ENCODE peak calls at places on chromosomes 7 and 10, in eight cellular contexts. O is AG09319, P is prostate gland, Q is tibial artery, W is fibroblast of mammary gland, G is neural progenitor cell, J is PC-3, L is adrenal gland. K is an unnamed sample.
A peak's percentile ranks its signal among the peaks of the same experiment; 100 is the strongest.

GRCh38 chr10:103983367-103983911 is 16.5 kb downstream of the SLK start:
- DNase-seq in Q (no peak), J (no peak), L (no peak), G (no peak), P (no peak), W (no peak), O (no peak), K (no peak)

GRCh38 chr7:45384499-45384898 is 189.7 kb upstream of the ADCY1 start:
- DNase-seq in Q (no peak), J (peak; percentile 58), G (no peak), O (no peak), P (no peak), W (peak; percentile 66), L (no peak), K (peak; percentile 35)

GRCh38 chr7:84624527-84624926 is 429.9 kb upstream of the SEMA3A start:
- DNase-seq in G (no peak), J (no peak), P (no peak), Q (no peak), L (no peak), O (no peak), W (peak; percentile 49), K (no peak)

GRCh38 chr7:32670105-32670504 is 174.8 kb downstream of the AVL9 start:
- DNase-seq in W (peak; percentile 51), P (no peak), L (no peak), Q (no peak), G (peak; percentile 7), J (peak; percentile 87), O (no peak), K (peak; percentile 61)

GRCh38 chr10:121158988-121159579 is 307.9 kb downstream of the WDR11 start:
- DNase-seq in W (no peak), Q (no peak), G (no peak), L (no peak), J (peak; percentile 44), O (no peak), P (peak; percentile 51), K (peak; percentile 94)

GRCh38 chr10:76902949-76903348 is 734.7 kb downstream of the KCNMA1 start:
- DNase-seq in Q (no peak), O (no peak), W (peak; percentile 17), P (no peak), J (peak; percentile 74), L (no peak), G (peak; percentile 82), K (no peak)

GRCh38 chr7:99419323-99420021 is 10.7 kb downstream of the BUD31 start:
- DNase-seq in J (no peak), O (no peak), W (no peak), L (no peak), P (no peak), G (no peak), Q (no peak), K (no peak)

GRCh38 chr7:152751449-152752141 is 8.0 kb upstream of the ACTR3B start:
- DNase-seq in O (no peak), L (no peak), G (no peak), W (no peak), P (no peak), J (no peak), Q (no peak), K (no peak)

GRCh38 chr10:114576716-114577115 is 81.4 kb downstream of the ABLIM1 start:
- DNase-seq in Q (no peak), G (no peak), O (no peak), W (no peak), P (no peak), L (no peak), J (no peak), K (peak; percentile 6)

GRCh38 chr10:52772623-52773022 is at the start of gene MBL2:
- DNase-seq in L (no peak), J (no peak), P (no peak), Q (no peak), G (no peak), O (no peak), W (no peak), K (no peak)

GRCh38 chr10:52771534-52772455 is 789 bp downstream of the MBL2 start:
- DNase-seq in L (no peak), O (no peak), G (no peak), Q (no peak), P (no peak), J (peak; percentile 99), W (no peak), K (peak; percentile 59)

GRCh38 chr10:52770904-52771303 is 1.7 kb downstream of the MBL2 start:
- DNase-seq in W (no peak), G (no peak), L (no peak), O (no peak), P (no peak), Q (no peak), J (peak; percentile 59), K (no peak)

GRCh38 chr10:52769966-52770365 is 2.6 kb downstream of the MBL2 start:
- DNase-seq in L (no peak), G (no peak), P (no peak), W (no peak), Q (no peak), O (no peak), J (no peak), K (no peak)

DNA sequence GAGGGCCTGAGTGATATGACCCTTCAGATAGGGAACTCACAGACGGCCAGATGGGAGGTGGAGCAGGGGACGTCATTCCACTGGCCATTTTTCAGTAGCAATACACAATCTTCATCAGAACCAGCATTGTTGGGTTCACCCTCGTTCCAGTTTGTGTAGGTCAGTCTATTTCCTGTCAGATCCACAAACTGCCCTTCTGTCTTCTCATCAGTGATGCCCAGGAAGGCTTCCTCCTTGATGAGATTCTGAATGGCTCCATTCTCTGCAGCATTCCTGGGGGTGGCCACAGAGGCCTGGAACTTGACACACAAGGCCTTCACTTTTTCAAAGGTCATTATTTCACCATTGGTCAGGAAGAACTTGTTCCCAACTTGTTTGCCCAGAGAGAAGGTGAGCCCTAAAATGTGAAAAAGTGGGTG is 4.5 kb downstream of the MBL2 start:
- DNase-seq in O (no peak), Q (no peak), L (no peak), G (no peak), J (no peak), W (no peak), P (no peak), K (no peak)
- TF ChIP-seq CTCF in O (no peak), Q (no peak), L (no peak), G (no peak), J (no peak), W (no peak), P (no peak), K (no peak)

DNA sequence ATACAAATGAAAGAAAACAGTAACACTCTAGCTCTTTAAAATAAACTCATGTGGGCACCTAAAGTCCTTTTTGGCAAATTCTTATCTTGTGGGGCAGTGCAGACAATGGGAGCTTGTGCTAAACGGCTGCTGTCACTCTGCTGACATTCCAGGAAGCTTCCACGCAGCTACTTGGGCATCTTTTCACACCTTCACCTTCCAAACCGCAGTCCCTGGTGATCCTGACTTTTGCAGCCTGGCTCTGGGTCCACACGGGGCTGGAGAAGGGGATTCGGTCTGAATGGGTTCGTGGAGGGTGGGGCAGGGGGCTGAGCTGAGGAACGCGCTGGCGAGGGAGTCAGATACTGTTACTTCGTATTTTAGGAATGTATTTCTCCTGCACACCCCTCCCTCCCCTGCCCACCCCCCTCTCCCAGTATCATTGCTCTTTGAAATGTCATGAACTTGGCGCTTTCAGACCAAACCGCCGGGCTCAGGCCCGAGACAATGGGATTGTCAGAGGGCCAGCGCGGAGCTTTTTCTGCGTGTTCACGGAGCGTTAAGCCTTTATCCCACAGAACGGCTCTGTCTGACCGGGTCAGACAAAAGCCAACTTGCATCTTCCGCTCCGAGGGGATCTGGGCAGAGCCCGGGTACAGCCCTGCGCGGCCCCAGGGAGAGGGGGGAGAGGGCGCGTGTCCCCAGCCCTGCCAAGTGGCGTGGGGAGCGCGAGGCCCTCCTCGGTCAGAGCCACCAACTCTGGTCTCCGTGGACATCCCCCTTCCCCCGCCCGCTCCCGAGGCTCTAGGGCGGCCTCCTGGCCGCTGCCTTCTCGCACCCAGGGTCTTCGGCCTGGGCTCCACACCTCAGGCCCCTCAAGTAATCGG is 76.7 kb upstream of the EN2 start:
- DNase-seq in L (no peak), Q (no peak), J (no peak), W (no peak), G (peak; percentile 78), O (no peak), P (no peak), K (no peak)
- TF ChIP-seq CTCF in L (no peak), Q (no peak), J (no peak), W (no peak), G (no peak), O (no peak), P (no peak), K (no peak)

GRCh38 chr10:6841746-6842145 is 261.7 kb upstream of the PRKCQ start:
- DNase-seq in O (no peak), P (no peak), J (no peak), W (no peak), G (no peak), L (no peak), Q (no peak), K (no peak)

GRCh38 chr10:6844251-6844650 is 264.2 kb upstream of the PRKCQ start:
- DNase-seq in P (no peak), Q (no peak), O (no peak), G (no peak), L (no peak), W (no peak), J (no peak), K (no peak)

GRCh38 chr10:6842722-6843121 is 262.6 kb upstream of the PRKCQ start:
- DNase-seq in Q (no peak), W (no peak), O (no peak), G (no peak), J (no peak), P (no peak), L (no peak), K (no peak)

GRCh38 chr10:6840766-6841165 is 260.7 kb upstream of the PRKCQ start:
- DNase-seq in P (no peak), O (peak; percentile 23), L (no peak), W (peak; percentile 90), Q (no peak), J (no peak), G (no peak), K (no peak)

DNA sequence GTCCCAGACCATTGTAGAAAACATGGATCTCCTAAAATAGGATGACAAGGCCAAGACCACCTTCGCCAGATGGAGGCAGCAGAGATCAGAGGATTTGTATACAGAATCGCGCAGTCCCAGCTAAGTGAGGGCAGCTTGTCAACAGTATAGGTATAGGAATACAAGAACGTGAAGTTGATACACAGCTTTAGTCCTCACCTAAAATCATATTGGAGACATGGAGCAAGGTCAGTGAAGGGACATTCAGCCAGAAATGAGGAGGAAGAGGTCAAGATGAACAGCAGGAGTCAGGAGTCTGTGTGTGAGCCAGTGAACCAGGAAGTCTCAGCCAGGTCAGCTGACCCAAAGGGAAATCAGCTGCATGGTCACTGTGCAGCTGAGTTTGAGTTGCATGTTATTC is 263.4 kb upstream of the PRKCQ start:
- DNase-seq in L (no peak), W (peak; percentile 11), O (no peak), Q (no peak), J (no peak), P (no peak), G (no peak), K (no peak)
- TF ChIP-seq CTCF in L (no peak), W (peak; percentile 13), O (no peak), Q (no peak), J (peak; percentile 25), P (no peak), G (no peak), K (no peak)

DNA sequence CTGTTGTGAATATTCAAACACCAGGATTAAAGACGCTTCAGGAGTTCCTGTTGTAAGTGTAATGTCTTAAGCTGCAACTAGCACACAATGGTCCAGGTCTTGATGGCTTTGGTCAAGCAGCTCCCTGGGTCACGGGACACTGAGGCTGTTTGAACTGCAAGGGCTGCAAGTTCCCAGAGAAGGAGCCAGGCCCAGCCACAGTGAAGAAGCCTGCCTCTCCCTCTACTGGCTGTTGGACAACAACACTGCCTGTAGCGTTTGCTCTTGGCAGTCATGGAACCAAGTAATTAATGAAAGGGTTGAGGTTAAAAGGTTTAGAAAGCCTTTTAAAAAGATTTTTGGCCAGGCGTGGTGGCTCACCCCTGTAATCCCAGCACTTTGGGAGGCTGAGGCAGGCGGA is 31.9 kb upstream of the GUSB start:
- DNase-seq in W (peak; percentile 46), P (peak; percentile 49), J (peak; percentile 35), O (no peak), G (peak; percentile 46), L (peak; percentile 81), Q (peak; percentile 23), K (peak; percentile 26)
- TF ChIP-seq CTCF in W (peak; percentile 44), P (no peak), J (peak; percentile 49), O (peak; percentile 59), G (peak; percentile 37), L (no peak), Q (no peak), K (peak; percentile 15)